ENCODE peak calls at places on chromosomes 3 and 15, in nine cellular contexts. T is astrocyte of the spinal cord; O is fibroblast of pulmonary artery; M is HepG2; P is CD4-positive, alpha-beta T cell; K is cardiac muscle cell; N is cardiac fibroblast; B is transverse colon; E is AG10803. W is an unnamed sample.

GRCh38 chr3:184375747-184376495 is 2.1 kb downstream of the THPO start:
- DNase-seq in T (no peak), P (no peak), N (no peak), K (no peak), B (no peak), M (no peak), E (no peak), O (no peak), W (no peak)

GRCh38 chr3:167394003-167394402 is 13.9 kb upstream of the ZBBX start:
- DNase-seq in N (no peak), P (no peak), K (no peak), T (no peak), M (peak; percentile 1), E (no peak), O (no peak), B (no peak), W (no peak)

GRCh38 chr3:161104561-161105551 is at the start of gene B3GALNT1:
- DNase-seq in N (peak; percentile 77), O (peak; percentile 71), P (no peak), T (peak; percentile 62), E (peak; percentile 66), M (no peak), K (peak; percentile 49), B (peak; percentile 12), W (no peak)

GRCh38 chr3:47512416-47513124 is 942 bp downstream of the ELP6 start:
- DNase-seq in N (peak; percentile 24), P (no peak), B (peak; percentile 23), T (peak; percentile 25), E (peak; percentile 23), K (peak; percentile 45), M (no peak), O (peak; percentile 18), W (no peak)

GRCh38 chr15:88661766-88662556 is 23.1 kb downstream of the ISG20 start:
- DNase-seq in O (no peak), P (no peak), T (no peak), K (no peak), E (peak; percentile 42), M (no peak), N (no peak), B (no peak), W (no peak)

GRCh38 chr3:129417354-129417753 is 11.1 kb downstream of the EFCAB12 start:
- DNase-seq in N (peak; percentile 92), T (peak; percentile 23), P (no peak), M (no peak), E (peak; percentile 74), K (no peak), O (peak; percentile 97), B (no peak), W (no peak)

GRCh38 chr3:107432646-107433045 is 55.4 kb downstream of the CCDC54 start:
- DNase-seq in P (no peak), K (no peak), E (no peak), N (no peak), T (peak; percentile 4), B (no peak), M (no peak), O (no peak), W (no peak)

GRCh38 chr15:36924076-36924475 is 176.3 kb downstream of the MEIS2 start:
- DNase-seq in T (no peak), B (no peak), E (no peak), O (no peak), M (no peak), K (no peak), N (no peak), P (no peak), W (no peak)

GRCh38 chr15:93566777-93567176 is 477.8 kb upstream of the RGMA start:
- DNase-seq in P (no peak), N (no peak), M (no peak), T (no peak), O (no peak), K (no peak), B (no peak), E (no peak), W (no peak)

GRCh38 chr15:101434032-101434920 is 55.2 kb downstream of the PCSK6 start:
- DNase-seq in M (peak; percentile 39), E (no peak), P (no peak), B (no peak), T (no peak), O (no peak), N (no peak), K (no peak), W (no peak)

GRCh38 chr3:182136008-182136910 is 424.5 kb downstream of the SOX2 start:
- DNase-seq in T (no peak), P (no peak), E (no peak), B (no peak), K (no peak), O (no peak), M (peak; percentile 70), N (no peak), W (no peak)

GRCh38 chr3:184236033-184236410 is 6.6 kb downstream of the VWA5B2 start:
- DNase-seq in E (no peak), M (no peak), P (no peak), T (no peak), N (no peak), K (no peak), O (no peak), B (no peak), W (no peak)

GRCh38 chr3:34634939-34635338 is 836.5 kb downstream of the PDCD6IP start:
- DNase-seq in T (no peak), O (no peak), E (no peak), K (no peak), B (no peak), P (no peak), M (no peak), N (no peak), W (no peak)

GRCh38 chr15:72319360-72319984 is 485 bp downstream of the CELF6 start:
- DNase-seq in M (no peak), T (peak; percentile 52), K (peak; percentile 95), P (peak; percentile 29), E (peak; percentile 45), O (peak; percentile 65), B (peak; percentile 58), N (peak; percentile 67), W (peak; percentile 10)

DNA sequence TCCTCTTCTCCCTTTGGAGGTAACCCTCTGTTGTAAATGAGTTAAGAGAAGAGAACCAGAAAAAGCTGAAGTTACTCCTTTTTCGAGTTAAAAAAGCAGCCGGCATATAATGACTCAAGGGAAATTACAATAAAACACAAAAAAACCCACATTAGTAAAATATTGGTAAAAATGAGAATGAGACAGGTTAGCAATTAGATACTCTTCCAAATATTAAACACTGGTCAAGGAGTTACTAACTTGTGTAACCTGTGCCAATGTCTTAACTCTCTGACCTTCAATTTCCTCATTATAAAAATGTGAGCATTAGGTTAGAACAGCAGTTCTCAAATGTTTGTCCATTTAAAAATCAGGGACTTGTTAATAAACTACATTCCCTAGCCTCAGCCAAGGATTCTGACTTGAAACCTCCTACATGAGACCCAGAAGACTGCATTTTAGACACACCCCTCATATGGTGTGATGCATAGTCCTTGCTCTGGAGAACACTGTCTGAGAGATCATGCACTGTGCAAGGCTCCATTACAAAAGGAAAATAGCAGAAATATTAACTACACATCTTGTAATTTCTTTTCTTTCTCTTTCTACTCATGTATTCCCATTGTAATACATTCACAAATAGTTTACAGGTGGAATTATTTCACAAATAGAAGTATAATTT is 42.7 kb upstream of the TOP2B start:
- DNase-seq in M (no peak), E (no peak), O (no peak), N (no peak), T (no peak), B (no peak), P (no peak), K (no peak), W (no peak)
- TF ChIP-seq CTCF in M (no peak), E (no peak), O (no peak), N (no peak), T (no peak), B (no peak), P (no peak), K (no peak), W (no peak)

DNA sequence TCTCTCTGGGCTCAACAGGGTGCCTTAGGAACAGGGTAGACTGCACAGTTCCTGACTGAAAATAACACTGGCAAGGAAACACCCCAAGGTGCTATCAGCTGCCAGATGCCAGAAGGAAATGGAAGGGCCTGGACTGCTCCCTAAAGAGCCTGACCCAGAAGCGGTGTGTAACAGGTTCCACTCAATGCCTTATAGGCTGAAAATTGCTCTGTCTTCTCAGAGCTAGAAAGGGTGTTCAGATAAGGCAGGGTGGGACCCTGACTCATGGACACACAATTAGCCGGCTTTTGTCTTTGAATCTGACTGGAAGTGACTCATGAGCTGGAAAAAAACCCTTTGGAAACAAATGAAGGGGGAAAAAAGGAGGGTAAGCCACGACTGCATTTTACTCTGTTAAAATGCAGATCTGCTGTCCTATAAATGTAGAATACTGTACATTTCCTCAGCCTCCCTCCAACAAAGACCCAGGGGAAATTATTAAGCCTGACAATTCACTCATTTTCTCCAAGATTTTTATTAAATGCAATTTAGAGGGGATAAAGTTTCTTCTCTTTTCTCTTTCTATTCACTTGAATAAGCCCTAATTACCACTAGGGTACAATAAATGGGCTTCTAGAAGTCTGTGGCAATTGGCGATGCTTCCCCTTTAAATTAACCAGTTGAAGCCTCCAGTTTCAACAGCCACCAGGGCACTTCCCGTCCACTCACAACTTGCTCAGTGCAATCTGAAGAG is 160.2 kb upstream of the TBL1XR1 start:
- DNase-seq in P (no peak), B (peak; percentile 64), O (peak; percentile 86), T (peak; percentile 88), N (peak; percentile 83), M (peak; percentile 88), E (peak; percentile 46), K (no peak), W (peak; percentile 77)
- TF ChIP-seq CTCF in P (no peak), B (peak; percentile 26), O (peak; percentile 5), T (peak; percentile 3), N (no peak), M (no peak), E (no peak), K (no peak), W (peak; percentile 32)

DNA sequence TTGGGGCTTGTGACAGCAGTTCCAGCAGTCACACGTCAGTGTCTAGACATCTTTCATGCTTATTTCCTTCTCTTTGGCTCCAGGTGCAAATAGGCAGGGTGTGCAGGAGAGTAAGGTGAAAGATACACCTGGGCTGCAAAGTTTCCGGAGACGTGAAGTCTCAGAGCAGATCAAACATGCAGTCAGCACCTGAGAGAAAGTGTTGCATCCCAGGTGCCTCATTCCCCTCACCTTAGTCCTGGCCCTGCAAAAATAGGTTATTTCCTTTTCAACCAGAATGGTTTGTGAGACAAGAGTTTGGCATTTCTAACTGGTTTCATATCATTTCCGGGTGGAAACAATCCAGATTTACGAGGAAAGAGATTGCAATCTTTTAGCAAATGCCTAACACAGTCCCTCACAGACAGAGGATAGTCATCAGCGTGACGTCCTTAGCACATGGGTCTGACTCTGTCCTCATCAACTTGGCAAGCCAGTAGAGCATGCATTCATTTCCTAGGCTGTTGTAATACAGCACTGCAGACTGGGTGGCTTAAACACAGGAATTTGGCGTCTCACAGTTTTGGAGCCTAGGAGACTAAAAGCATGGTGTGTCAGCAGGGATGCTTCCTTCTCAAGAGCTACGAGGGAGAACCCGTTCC is 58.2 kb upstream of the ARRDC4 start:
- DNase-seq in P (no peak), E (peak; percentile 97), O (peak; percentile 8), K (no peak), T (no peak), M (no peak), N (peak; percentile 6), B (no peak), W (peak; percentile 98)
- TF ChIP-seq CTCF in P (no peak), E (no peak), O (no peak), K (no peak), T (no peak), M (no peak), N (no peak), B (no peak), W (no peak)

DNA sequence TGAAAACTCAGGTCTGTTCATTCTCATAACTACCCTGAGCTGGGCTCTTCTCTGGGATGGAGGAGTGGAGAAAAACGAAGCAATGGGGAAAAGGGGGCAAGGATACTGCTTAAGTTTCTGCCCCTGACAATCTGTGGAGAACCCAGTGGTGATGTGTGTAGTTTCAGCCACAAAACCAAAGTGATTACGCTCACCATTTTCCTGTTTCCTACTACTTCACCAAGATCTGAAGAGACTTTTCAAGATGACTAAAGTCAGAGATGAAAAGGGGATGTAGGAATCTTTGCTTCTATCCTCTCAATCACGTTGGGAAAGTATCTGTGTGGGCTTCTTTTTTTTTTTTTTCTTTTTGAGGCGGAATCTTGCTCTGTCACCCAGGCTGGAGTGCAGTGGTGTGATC is 8.3 kb upstream of the UBE2E1 start:
- DNase-seq in K (no peak), M (no peak), O (no peak), T (no peak), N (no peak), P (no peak), E (no peak), B (no peak), W (no peak)
- TF ChIP-seq CTCF in K (no peak), M (no peak), O (no peak), T (no peak), N (no peak), P (no peak), E (no peak), B (no peak), W (no peak)